ENCODE peak calls at places on chromosomes 7 and 10, in eight cellular contexts. One of them, this sample, is unnamed.

GRCh38 chr7:131741446-131741845 is 185.0 kb upstream of the PODXL start:
- DNase-seq in skeletal muscle cell: no peak
- DNase-seq in activated CD8-positive, alpha-beta memory T cell treated with anti-CD3 and anti-CD28 coated beads, Interleukin-2, amount 50 U/mL, for 4 hours: no peak
- DNase-seq in activated naive CD8-positive, alpha-beta T cell treated with anti-CD3 and anti-CD28 coated beads, Interleukin-2, amount 50 U/mL, for 16 hours: no peak
- DNase-seq in putamen: no peak
- DNase-seq in epithelial cell of esophagus: no peak
- DNase-seq in NCI-H526 treated with DMSO at 0.1 percent for 48 hours: no peak
- DNase-seq in neuronal stem cell: no peak
- DNase-seq in this sample: no peak

GRCh38 chr7:31416381-31416780 is 75.9 kb upstream of the NEUROD6 start:
- DNase-seq in skeletal muscle cell: no peak
- DNase-seq in activated naive CD8-positive, alpha-beta T cell treated with anti-CD3 and anti-CD28 coated beads, Interleukin-2, amount 50 U/mL, for 16 hours: no peak
- DNase-seq in NCI-H526 treated with DMSO at 0.1 percent for 48 hours: no peak
- DNase-seq in putamen: no peak
- DNase-seq in neuronal stem cell: no peak
- DNase-seq in epithelial cell of esophagus: no peak
- DNase-seq in activated CD8-positive, alpha-beta memory T cell treated with anti-CD3 and anti-CD28 coated beads, Interleukin-2, amount 50 U/mL, for 4 hours: no peak
- DNase-seq in this sample: no peak

GRCh38 chr7:116534790-116535189 is 10.0 kb downstream of the CAV1 start:
- DNase-seq in epithelial cell of esophagus: no peak
- DNase-seq in activated naive CD8-positive, alpha-beta T cell treated with anti-CD3 and anti-CD28 coated beads, Interleukin-2, amount 50 U/mL, for 16 hours: no peak
- DNase-seq in activated CD8-positive, alpha-beta memory T cell treated with anti-CD3 and anti-CD28 coated beads, Interleukin-2, amount 50 U/mL, for 4 hours: no peak
- DNase-seq in putamen: no peak
- DNase-seq in NCI-H526 treated with DMSO at 0.1 percent for 48 hours: no peak
- DNase-seq in neuronal stem cell: no peak
- DNase-seq in skeletal muscle cell: no peak
- DNase-seq in this sample: no peak

GRCh38 chr10:110535958-110536891 is 31.3 kb upstream of the SMC3 start:
- DNase-seq in activated CD8-positive, alpha-beta memory T cell treated with anti-CD3 and anti-CD28 coated beads, Interleukin-2, amount 50 U/mL, for 4 hours: peak; percentile 71
- DNase-seq in skeletal muscle cell: peak; percentile 83
- DNase-seq in neuronal stem cell: no peak
- DNase-seq in activated naive CD8-positive, alpha-beta T cell treated with anti-CD3 and anti-CD28 coated beads, Interleukin-2, amount 50 U/mL, for 16 hours: peak; percentile 57
- DNase-seq in epithelial cell of esophagus: peak; percentile 53
- DNase-seq in NCI-H526 treated with DMSO at 0.1 percent for 48 hours: no peak
- DNase-seq in putamen: no peak
- DNase-seq in this sample: no peak

GRCh38 chr10:49303711-49304110 is 4.7 kb downstream of the C10orf71 start:
- DNase-seq in neuronal stem cell: no peak
- DNase-seq in putamen: no peak
- DNase-seq in epithelial cell of esophagus: no peak
- DNase-seq in NCI-H526 treated with DMSO at 0.1 percent for 48 hours: no peak
- DNase-seq in activated naive CD8-positive, alpha-beta T cell treated with anti-CD3 and anti-CD28 coated beads, Interleukin-2, amount 50 U/mL, for 16 hours: no peak
- DNase-seq in skeletal muscle cell: no peak
- DNase-seq in activated CD8-positive, alpha-beta memory T cell treated with anti-CD3 and anti-CD28 coated beads, Interleukin-2, amount 50 U/mL, for 4 hours: no peak
- DNase-seq in this sample: no peak

GRCh38 chr10:74750848-74751274 is 75.5 kb upstream of the KAT6B start:
- DNase-seq in epithelial cell of esophagus: no peak
- DNase-seq in skeletal muscle cell: no peak
- DNase-seq in activated naive CD8-positive, alpha-beta T cell treated with anti-CD3 and anti-CD28 coated beads, Interleukin-2, amount 50 U/mL, for 16 hours: no peak
- DNase-seq in putamen: no peak
- DNase-seq in neuronal stem cell: no peak
- DNase-seq in NCI-H526 treated with DMSO at 0.1 percent for 48 hours: no peak
- DNase-seq in activated CD8-positive, alpha-beta memory T cell treated with anti-CD3 and anti-CD28 coated beads, Interleukin-2, amount 50 U/mL, for 4 hours: peak; percentile 24
- DNase-seq in this sample: no peak

GRCh38 chr7:105678811-105679495 is 97.7 kb upstream of the EFCAB10 start:
- DNase-seq in putamen: peak; percentile 36
- DNase-seq in activated CD8-positive, alpha-beta memory T cell treated with anti-CD3 and anti-CD28 coated beads, Interleukin-2, amount 50 U/mL, for 4 hours: no peak
- DNase-seq in neuronal stem cell: no peak
- DNase-seq in epithelial cell of esophagus: peak; percentile 79
- DNase-seq in NCI-H526 treated with DMSO at 0.1 percent for 48 hours: peak; percentile 60
- DNase-seq in skeletal muscle cell: no peak
- DNase-seq in activated naive CD8-positive, alpha-beta T cell treated with anti-CD3 and anti-CD28 coated beads, Interleukin-2, amount 50 U/mL, for 16 hours: no peak
- DNase-seq in this sample: no peak

GRCh38 chr7:157751351-157751750 is 414.5 kb downstream of the DNAJB6 start:
- DNase-seq in neuronal stem cell: no peak
- DNase-seq in activated CD8-positive, alpha-beta memory T cell treated with anti-CD3 and anti-CD28 coated beads, Interleukin-2, amount 50 U/mL, for 4 hours: no peak
- DNase-seq in NCI-H526 treated with DMSO at 0.1 percent for 48 hours: no peak
- DNase-seq in epithelial cell of esophagus: no peak
- DNase-seq in activated naive CD8-positive, alpha-beta T cell treated with anti-CD3 and anti-CD28 coated beads, Interleukin-2, amount 50 U/mL, for 16 hours: no peak
- DNase-seq in putamen: peak; percentile 72
- DNase-seq in skeletal muscle cell: no peak
- DNase-seq in this sample: no peak

GRCh38 chr7:94584113-94584512 is 71.8 kb downstream of the SGCE start:
- DNase-seq in neuronal stem cell: no peak
- DNase-seq in activated naive CD8-positive, alpha-beta T cell treated with anti-CD3 and anti-CD28 coated beads, Interleukin-2, amount 50 U/mL, for 16 hours: no peak
- DNase-seq in NCI-H526 treated with DMSO at 0.1 percent for 48 hours: no peak
- DNase-seq in skeletal muscle cell: no peak
- DNase-seq in epithelial cell of esophagus: no peak
- DNase-seq in putamen: no peak
- DNase-seq in activated CD8-positive, alpha-beta memory T cell treated with anti-CD3 and anti-CD28 coated beads, Interleukin-2, amount 50 U/mL, for 4 hours: no peak
- DNase-seq in this sample: no peak

GRCh38 chr10:1141261-1141660 is 85.1 kb downstream of the WDR37 start:
- DNase-seq in NCI-H526 treated with DMSO at 0.1 percent for 48 hours: no peak
- DNase-seq in neuronal stem cell: no peak
- DNase-seq in activated naive CD8-positive, alpha-beta T cell treated with anti-CD3 and anti-CD28 coated beads, Interleukin-2, amount 50 U/mL, for 16 hours: no peak
- DNase-seq in activated CD8-positive, alpha-beta memory T cell treated with anti-CD3 and anti-CD28 coated beads, Interleukin-2, amount 50 U/mL, for 4 hours: no peak
- DNase-seq in epithelial cell of esophagus: no peak
- DNase-seq in putamen: no peak
- DNase-seq in skeletal muscle cell: no peak
- DNase-seq in this sample: no peak

This sample was measured in amniotic stem cell.